ENCODE peak calls at places on chromosomes 5 and 9, in ten cellular contexts. H is Calu3, W is progenitor cell of endocrine pancreas, S is left ventricle myocardium inferior, A is colonic mucosa, B is GM12865, R is neural crest cell, C is lung, F is sigmoid colon, X is HFF-Myc. Q is an unnamed sample.

GRCh38 chr9:37663926-37664325 is 13.2 kb downstream of the FRMPD1 start:
- DNase-seq in S (no peak), X (no peak), C (no peak), H (no peak), F (no peak), R (no peak), W (no peak), A (no peak), B (no peak), Q (no peak)

GRCh38 chr5:168434746-168435321 is 51.4 kb upstream of the RARS1 start:
- DNase-seq in X (no peak), R (no peak), A (no peak), F (no peak), S (no peak), W (no peak), H (no peak), B (no peak), C (no peak), Q (no peak)

GRCh38 chr9:86126998-86127972 is 27.9 kb upstream of the GOLM1 start:
- DNase-seq in A (peak), B (peak), S (peak), X (peak), F (no peak), H (peak), C (peak), R (peak), W (peak), Q (peak)

GRCh38 chr5:154384480-154385235 is 61.1 kb upstream of the SAP30L start:
- DNase-seq in X (no peak), B (peak), C (no peak), A (no peak), S (no peak), H (no peak), F (no peak), W (no peak), R (no peak), Q (no peak)

GRCh38 chr9:104769655-104770054 is 5.7 kb downstream of the NIPSNAP3B start:
- DNase-seq in H (no peak), X (no peak), S (no peak), R (no peak), F (no peak), A (no peak), B (no peak), W (no peak), C (no peak), Q (no peak)

GRCh38 chr5:23303433-23303832 is 204.0 kb upstream of the PRDM9 start:
- DNase-seq in C (no peak), W (no peak), A (no peak), B (no peak), R (no peak), X (no peak), S (no peak), F (no peak), H (no peak), Q (no peak)

GRCh38 chr5:150132740-150133139 is 22.9 kb downstream of the PDGFRB start:
- DNase-seq in B (no peak), C (no peak), S (no peak), X (no peak), W (no peak), A (no peak), F (no peak), R (no peak), H (no peak), Q (no peak)

GRCh38 chr5:169978744-169979143 is 1.6 kb downstream of the INSYN2B start:
- DNase-seq in B (no peak), X (no peak), S (no peak), F (no peak), W (no peak), A (no peak), R (no peak), H (no peak), C (no peak), Q (no peak)

GRCh38 chr9:78280982-78281668 is 15.8 kb upstream of the PSAT1 start:
- DNase-seq in C (peak), S (peak), B (no peak), H (no peak), F (peak), R (no peak), A (peak), X (no peak), W (no peak), Q (no peak)

GRCh38 chr5:178320281-178320855 is 87.8 kb upstream of the PHYKPL start:
- DNase-seq in C (no peak), B (peak), W (no peak), F (peak), X (no peak), H (no peak), S (no peak), R (no peak), A (no peak), Q (no peak)

GRCh38 chr5:149264432-149265069 is 7.1 kb upstream of the AFAP1L1 start:
- DNase-seq in W (peak), C (peak), B (peak), A (peak), F (no peak), S (no peak), X (no peak), H (peak), R (no peak), Q (peak)

GRCh38 chr9:97596906-97597305 is 36.3 kb downstream of the TSTD2 start:
- DNase-seq in C (no peak), F (no peak), R (no peak), A (no peak), H (no peak), B (no peak), S (no peak), X (no peak), W (no peak), Q (no peak)

GRCh38 chr9:116594552-116594951 is 92.6 kb upstream of the TRIM32 start:
- DNase-seq in F (no peak), C (no peak), B (no peak), R (no peak), W (no peak), H (no peak), S (no peak), A (no peak), X (peak), Q (no peak)

GRCh38 chr5:28648108-28648507 is 1609.7 kb upstream of the CDH9 start:
- DNase-seq in H (no peak), F (no peak), X (no peak), C (no peak), R (no peak), S (no peak), W (no peak), B (no peak), A (no peak), Q (no peak)

GRCh38 chr5:28165116-28165515 is 1126.7 kb upstream of the CDH9 start:
- DNase-seq in X (no peak), F (no peak), H (no peak), A (no peak), R (no peak), S (no peak), B (no peak), W (no peak), C (no peak), Q (no peak)

GRCh38 chr5:142012186-142012785 is 541 bp downstream of the GNPDA1 start:
- DNase-seq in A (peak), B (peak), F (peak), X (no peak), H (peak), W (peak), R (peak), C (peak), S (peak), Q (peak)

GRCh38 chr9:113976915-113977314 is 100.8 kb downstream of the ZNF618 start:
- DNase-seq in B (no peak), R (no peak), S (no peak), F (no peak), H (no peak), W (no peak), A (no peak), X (no peak), C (no peak), Q (no peak)

GRCh38 chr5:59724482-59725392 is 168.8 kb downstream of the PDE4D start:
- DNase-seq in B (peak), H (peak), W (no peak), S (no peak), F (no peak), A (peak), R (peak), X (no peak), C (peak), Q (peak)

GRCh38 chr5:110477923-110478322 is 248.5 kb downstream of the TMEM232 start:
- DNase-seq in B (no peak), R (no peak), C (no peak), F (no peak), A (no peak), W (no peak), H (no peak), X (no peak), S (no peak), Q (no peak)

GRCh38 chr5:159951387-159951786 is 35.1 kb downstream of the ADRA1B start:
- DNase-seq in B (peak), W (no peak), R (no peak), H (no peak), A (no peak), C (no peak), X (no peak), F (no peak), S (no peak), Q (peak)

GRCh38 chr5:136028782-136029742 is at the start of gene TGFBI:
- DNase-seq in S (peak), R (peak), H (peak), B (peak), W (peak), F (peak), C (peak), A (peak), X (no peak), Q (peak)

GRCh38 chr9:88501086-88501485 is 33.9 kb upstream of the NXNL2 start:
- DNase-seq in F (no peak), A (no peak), C (no peak), B (no peak), R (no peak), S (no peak), W (no peak), H (no peak), X (no peak), Q (no peak)

GRCh38 chr5:96214442-96215197 is 218.4 kb downstream of the PCSK1 start:
- DNase-seq in H (peak), C (no peak), S (no peak), R (no peak), W (no peak), F (no peak), X (no peak), B (no peak), A (no peak), Q (no peak)

GRCh38 chr9:133993635-133994253 is 1.6 kb upstream of the VAV2 start:
- DNase-seq in R (no peak), X (no peak), B (no peak), H (no peak), S (no peak), W (no peak), F (no peak), C (no peak), A (no peak), Q (no peak)

GRCh38 chr5:106451998-106452397 is 1218.7 kb downstream of the EFNA5 start:
- DNase-seq in H (no peak), W (no peak), A (no peak), R (no peak), F (no peak), C (no peak), B (peak), X (no peak), S (no peak), Q (no peak)

GRCh38 chr9:114908796-114909448 is 21.5 kb downstream of the TNFSF8 start:
- DNase-seq in X (no peak), R (no peak), A (no peak), H (no peak), S (no peak), B (no peak), F (no peak), W (no peak), C (no peak), Q (no peak)

GRCh38 chr5:52999357-52999949 is 10.3 kb downstream of the ITGA2 start:
- DNase-seq in S (no peak), C (no peak), F (no peak), H (no peak), R (no peak), W (no peak), B (no peak), X (no peak), A (no peak), Q (no peak)

GRCh38 chr5:157047898-157048297 is 11.0 kb downstream of the HAVCR1 start:
- DNase-seq in C (no peak), W (no peak), F (no peak), H (no peak), X (no peak), B (peak), R (no peak), S (no peak), A (no peak), Q (no peak)

GRCh38 chr9:38708759-38709158 is 11.2 kb downstream of the FAM240B start:
- DNase-seq in H (no peak), X (no peak), S (no peak), W (no peak), R (no peak), C (no peak), A (no peak), F (no peak), B (no peak), Q (no peak)

GRCh38 chr5:77167695-77168111 is 42.8 kb upstream of the PDE8B start:
- DNase-seq in S (no peak), R (no peak), H (no peak), B (no peak), F (no peak), A (no peak), W (no peak), X (peak), C (no peak), Q (no peak)

DNA sequence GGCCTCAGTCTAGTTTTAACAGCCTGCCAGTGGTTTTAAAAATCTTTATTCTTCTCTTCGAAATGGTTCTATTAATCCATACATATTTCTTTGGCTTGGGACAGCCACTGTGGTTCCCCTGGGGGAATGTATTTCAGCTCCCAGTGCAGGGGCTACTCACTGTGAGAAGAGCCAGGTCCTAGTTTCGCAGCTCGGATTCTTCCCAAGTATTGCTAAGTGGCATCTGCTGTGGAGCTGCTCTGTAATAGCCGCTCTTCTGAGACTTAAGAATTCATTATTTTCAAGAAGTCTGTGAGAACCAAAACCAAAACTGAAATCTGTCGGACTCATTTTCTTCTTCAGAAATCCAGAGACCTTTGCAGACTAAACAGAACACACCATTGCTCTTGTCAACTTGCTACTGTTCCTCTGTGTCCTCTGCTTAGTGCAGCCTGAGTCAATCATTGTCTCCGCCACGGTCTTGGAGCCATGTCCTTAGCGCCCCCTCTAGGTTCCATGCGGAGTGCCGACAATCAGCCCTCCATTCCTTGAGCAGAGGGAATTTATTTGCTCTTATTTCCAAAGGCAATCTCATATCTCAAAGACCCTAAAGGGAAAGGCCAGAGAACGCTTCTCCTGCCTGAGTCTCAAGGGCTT is 478.2 kb downstream of the SPATA31D1 start:
- DNase-seq in B (peak), F (no peak), X (no peak), C (no peak), H (no peak), W (peak), R (peak), S (no peak), A (no peak), Q (peak)
- TF ChIP-seq CTCF in B (peak), F (no peak), X (peak), C (no peak), H (no peak), W (peak), R (peak), S (peak), A (no peak), Q (peak)

GRCh38 chr9:2158111-2158610 is 143.0 kb downstream of the SMARCA2 start:
- DNase-seq in F (peak), W (no peak), C (peak), B (peak), H (peak), A (peak), X (peak), S (peak), R (peak), Q (peak)
- TF ChIP-seq CTCF in F (no peak), W (peak), C (no peak), B (no peak), H (no peak), A (no peak), X (no peak), S (peak), R (peak), Q (no peak)

GRCh38 chr9:121597693-121598166 is 53.7 kb upstream of the DAB2IP start:
- DNase-seq in B (no peak), C (no peak), A (no peak), W (no peak), F (no peak), R (no peak), H (no peak), S (no peak), X (no peak), Q (no peak)

GRCh38 chr9:121599872-121600585 is 51.4 kb upstream of the DAB2IP start:
- DNase-seq in R (no peak), B (no peak), H (no peak), A (no peak), S (no peak), F (no peak), W (no peak), C (no peak), X (no peak), Q (no peak)

GRCh38 chr9:121596515-121596914 is 54.9 kb upstream of the DAB2IP start:
- DNase-seq in S (no peak), C (no peak), F (no peak), W (no peak), R (no peak), H (no peak), B (no peak), A (no peak), X (no peak), Q (no peak)

GRCh38 chr9:121599186-121599871 is 52.1 kb upstream of the DAB2IP start:
- DNase-seq in B (no peak), S (peak), X (no peak), R (peak), W (peak), F (peak), H (peak), C (peak), A (peak), Q (peak)

GRCh38 chr9:121598167-121599000 is 53.0 kb upstream of the DAB2IP start:
- DNase-seq in C (peak), B (no peak), W (peak), R (peak), X (no peak), A (peak), H (peak), S (peak), F (peak), Q (peak)
- TF ChIP-seq CTCF in C (no peak), B (no peak), W (peak), R (peak), X (peak), A (no peak), H (no peak), S (peak), F (peak), Q (no peak)

DNA sequence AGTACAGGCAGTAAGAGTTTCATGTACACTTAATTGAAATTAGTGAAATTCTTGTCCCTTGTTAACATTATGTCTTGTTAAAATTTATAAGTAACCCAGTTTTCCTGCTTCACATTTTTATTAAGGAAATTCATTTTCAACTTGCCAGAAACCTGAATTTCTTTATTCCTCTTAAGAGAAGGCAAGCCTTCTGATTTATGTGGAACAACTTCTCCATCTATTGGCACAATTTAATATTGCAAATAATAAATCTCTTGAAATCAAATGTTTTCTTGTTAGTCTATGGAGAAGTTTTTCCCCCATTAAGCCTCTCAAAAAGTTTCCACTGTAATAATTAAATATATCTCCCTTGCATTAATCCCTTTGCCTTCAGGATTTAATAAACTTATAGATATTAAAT is 33.8 kb upstream of the ACO1 start:
- DNase-seq in A (no peak), C (no peak), W (no peak), R (no peak), B (no peak), F (no peak), S (no peak), X (no peak), H (no peak), Q (no peak)
- TF ChIP-seq CTCF in A (no peak), C (no peak), W (peak), R (peak), B (no peak), F (peak), S (peak), X (no peak), H (no peak), Q (peak)

GRCh38 chr9:106976772-106977171 is 113.8 kb downstream of the ZNF462 start:
- DNase-seq in F (no peak), R (no peak), A (no peak), S (no peak), W (no peak), X (no peak), B (peak), H (no peak), C (no peak), Q (no peak)
- TF ChIP-seq CTCF in F (no peak), R (no peak), A (no peak), S (no peak), W (no peak), X (no peak), B (peak), H (no peak), C (no peak), Q (no peak)

GRCh38 chr9:125631391-125632085 is 75.5 kb downstream of the MAPKAP1 start:
- DNase-seq in S (no peak), A (peak), R (no peak), H (peak), X (no peak), W (no peak), C (no peak), F (no peak), B (peak), Q (peak)
- TF ChIP-seq CTCF in S (peak), A (peak), R (peak), H (no peak), X (peak), W (peak), C (peak), F (peak), B (peak), Q (peak)

DNA sequence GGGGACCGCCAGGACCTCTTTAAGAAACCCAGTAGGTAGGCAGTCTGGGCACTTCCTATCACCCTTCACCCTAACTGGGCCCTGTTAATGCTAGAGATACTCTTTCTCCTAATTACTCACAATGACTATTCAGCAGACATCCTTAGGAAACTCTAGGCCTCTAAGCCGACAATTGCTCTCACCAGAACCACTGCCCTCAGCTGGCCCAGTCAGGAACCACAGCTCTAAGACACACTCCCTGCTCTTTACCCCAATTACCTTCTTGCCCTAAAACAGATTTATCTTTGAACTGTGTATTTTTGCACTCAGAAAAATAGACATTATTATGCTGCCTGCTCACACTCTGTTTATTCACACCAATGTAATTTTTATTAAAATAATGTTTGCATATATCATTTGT is 432.6 kb upstream of the SLC30A5 start:
- DNase-seq in A (peak), H (peak), F (no peak), C (no peak), R (no peak), X (no peak), B (peak), W (no peak), S (no peak), Q (peak)
- TF ChIP-seq CTCF in A (peak), H (peak), F (no peak), C (no peak), R (peak), X (peak), B (peak), W (peak), S (peak), Q (peak)